ENCODE peak calls at places on chromosomes 6 and 20, in eight cellular contexts. One of them, this sample, is unnamed.

GRCh38 chr20:42179768-42180167 is 561.6 kb upstream of the CHD6 start:
- DNase-seq in hepatocyte: peak
- DNase-seq in IMR-90: no peak
- DNase-seq in uterus: no peak
- DNase-seq in lung: no peak
- DNase-seq in left ventricle myocardium inferior: no peak
- DNase-seq in tibial artery: no peak
- DNase-seq in astrocyte: no peak
- DNase-seq in this sample: no peak

GRCh38 chr20:3222635-3223600 is 13.6 kb downstream of the ITPA start:
- DNase-seq in IMR-90: no peak
- DNase-seq in astrocyte: no peak
- DNase-seq in left ventricle myocardium inferior: peak
- DNase-seq in lung: no peak
- DNase-seq in uterus: no peak
- DNase-seq in tibial artery: no peak
- DNase-seq in hepatocyte: peak
- DNase-seq in this sample: no peak

GRCh38 chr6:170135041-170135440 is 155.8 kb downstream of the DLL1 start:
- DNase-seq in lung: no peak
- DNase-seq in astrocyte: no peak
- DNase-seq in left ventricle myocardium inferior: no peak
- DNase-seq in uterus: peak
- DNase-seq in IMR-90: no peak
- DNase-seq in tibial artery: peak
- DNase-seq in hepatocyte: no peak
- DNase-seq in this sample: no peak

GRCh38 chr20:22716824-22717351 is 132.5 kb upstream of the FOXA2 start:
- DNase-seq in tibial artery: no peak
- DNase-seq in astrocyte: no peak
- DNase-seq in lung: peak
- DNase-seq in hepatocyte: no peak
- DNase-seq in left ventricle myocardium inferior: no peak
- DNase-seq in IMR-90: peak
- DNase-seq in uterus: no peak
- DNase-seq in this sample: no peak

GRCh38 chr20:22390543-22390903 is 193.8 kb downstream of the FOXA2 start:
- DNase-seq in IMR-90: no peak
- DNase-seq in astrocyte: no peak
- DNase-seq in lung: no peak
- DNase-seq in uterus: no peak
- DNase-seq in hepatocyte: no peak
- DNase-seq in left ventricle myocardium inferior: no peak
- DNase-seq in tibial artery: no peak
- DNase-seq in this sample: no peak

GRCh38 chr6:41175084-41175483 is 12.2 kb upstream of the TREM2 start:
- DNase-seq in astrocyte: no peak
- DNase-seq in lung: no peak
- DNase-seq in tibial artery: no peak
- DNase-seq in IMR-90: no peak
- DNase-seq in hepatocyte: no peak
- DNase-seq in uterus: no peak
- DNase-seq in left ventricle myocardium inferior: no peak
- DNase-seq in this sample: no peak

GRCh38 chr6:144305567-144305966 is 20.4 kb downstream of the UTRN start:
- DNase-seq in hepatocyte: no peak
- DNase-seq in tibial artery: no peak
- DNase-seq in IMR-90: no peak
- DNase-seq in astrocyte: no peak
- DNase-seq in lung: peak
- DNase-seq in left ventricle myocardium inferior: no peak
- DNase-seq in uterus: no peak
- DNase-seq in this sample: no peak

GRCh38 chr6:11851405-11851804 is 72.8 kb upstream of the ADTRP start:
- DNase-seq in lung: no peak
- DNase-seq in left ventricle myocardium inferior: no peak
- DNase-seq in tibial artery: no peak
- DNase-seq in IMR-90: peak
- DNase-seq in hepatocyte: no peak
- DNase-seq in astrocyte: peak
- DNase-seq in uterus: no peak
- DNase-seq in this sample: no peak

GRCh38 chr20:10540636-10541493 is 105.8 kb downstream of the SLX4IP start:
- DNase-seq in hepatocyte: peak
- DNase-seq in IMR-90: peak
- DNase-seq in astrocyte: peak
- DNase-seq in left ventricle myocardium inferior: no peak
- DNase-seq in uterus: no peak
- DNase-seq in tibial artery: no peak
- DNase-seq in lung: no peak
- DNase-seq in this sample: no peak

GRCh38 chr6:39076993-39077535 is 28.5 kb downstream of the GLP1R start:
- DNase-seq in uterus: no peak
- DNase-seq in lung: no peak
- DNase-seq in hepatocyte: no peak
- DNase-seq in astrocyte: no peak
- DNase-seq in tibial artery: no peak
- DNase-seq in IMR-90: no peak
- DNase-seq in left ventricle myocardium inferior: no peak
- DNase-seq in this sample: no peak

GRCh38 chr6:147065786-147066185 is 138.4 kb upstream of the STXBP5 start:
- DNase-seq in astrocyte: no peak
- DNase-seq in lung: no peak
- DNase-seq in tibial artery: no peak
- DNase-seq in hepatocyte: no peak
- DNase-seq in uterus: no peak
- DNase-seq in left ventricle myocardium inferior: no peak
- DNase-seq in IMR-90: no peak
- DNase-seq in this sample: no peak

GRCh38 chr6:501891-502601 is 110.5 kb downstream of the IRF4 start:
- DNase-seq in lung: no peak
- DNase-seq in astrocyte: no peak
- DNase-seq in IMR-90: no peak
- DNase-seq in left ventricle myocardium inferior: no peak
- DNase-seq in uterus: no peak
- DNase-seq in hepatocyte: no peak
- DNase-seq in tibial artery: no peak
- DNase-seq in this sample: no peak

GRCh38 chr6:16723833-16724232 is 37.4 kb downstream of the ATXN1 start:
- DNase-seq in astrocyte: peak
- DNase-seq in IMR-90: peak
- DNase-seq in uterus: no peak
- DNase-seq in lung: no peak
- DNase-seq in tibial artery: no peak
- DNase-seq in hepatocyte: peak
- DNase-seq in left ventricle myocardium inferior: no peak
- DNase-seq in this sample: no peak

GRCh38 chr6:51495016-51495805 is 592.2 kb downstream of the PKHD1 start:
- DNase-seq in IMR-90: no peak
- DNase-seq in astrocyte: no peak
- DNase-seq in lung: no peak
- DNase-seq in tibial artery: no peak
- DNase-seq in uterus: no peak
- DNase-seq in left ventricle myocardium inferior: no peak
- DNase-seq in hepatocyte: no peak
- DNase-seq in this sample: no peak

GRCh38 chr20:63365601-63366509 is 4.7 kb upstream of the CHRNA4 start:
- DNase-seq in lung: no peak
- DNase-seq in left ventricle myocardium inferior: no peak
- DNase-seq in astrocyte: no peak
- DNase-seq in uterus: no peak
- DNase-seq in hepatocyte: no peak
- DNase-seq in tibial artery: no peak
- DNase-seq in IMR-90: no peak
- DNase-seq in this sample: no peak

GRCh38 chr20:63369024-63369530 is 7.9 kb upstream of the CHRNA4 start:
- DNase-seq in astrocyte: no peak
- DNase-seq in uterus: no peak
- DNase-seq in tibial artery: no peak
- DNase-seq in hepatocyte: no peak
- DNase-seq in lung: no peak
- DNase-seq in left ventricle myocardium inferior: no peak
- DNase-seq in IMR-90: no peak
- DNase-seq in this sample: no peak

GRCh38 chr20:63366658-63367360 is 5.7 kb upstream of the CHRNA4 start:
- DNase-seq in tibial artery: no peak
- DNase-seq in left ventricle myocardium inferior: no peak
- DNase-seq in lung: no peak
- DNase-seq in hepatocyte: no peak
- DNase-seq in astrocyte: no peak
- DNase-seq in IMR-90: no peak
- DNase-seq in uterus: no peak
- DNase-seq in this sample: no peak

GRCh38 chr20:63368151-63368550 is 7.0 kb upstream of the CHRNA4 start:
- DNase-seq in tibial artery: no peak
- DNase-seq in lung: no peak
- DNase-seq in left ventricle myocardium inferior: no peak
- DNase-seq in uterus: no peak
- DNase-seq in astrocyte: no peak
- DNase-seq in IMR-90: no peak
- DNase-seq in hepatocyte: no peak
- DNase-seq in this sample: no peak

GRCh38 chr20:63367446-63368055 is 6.4 kb upstream of the CHRNA4 start:
- DNase-seq in IMR-90: no peak
- DNase-seq in hepatocyte: no peak
- DNase-seq in lung: no peak
- DNase-seq in astrocyte: no peak
- DNase-seq in tibial artery: no peak
- DNase-seq in left ventricle myocardium inferior: no peak
- DNase-seq in uterus: no peak
- DNase-seq in this sample: no peak
- H3K27ac ChIP-seq in IMR-90: no peak
- H3K27ac ChIP-seq in hepatocyte: no peak
- H3K27ac ChIP-seq in lung: no peak
- H3K27ac ChIP-seq in astrocyte: no peak
- H3K27ac ChIP-seq in tibial artery: no peak
- H3K27ac ChIP-seq in left ventricle myocardium inferior: no peak
- H3K27ac ChIP-seq in uterus: no peak
- H3K27ac ChIP-seq in this sample: no peak

GRCh38 chr20:19254956-19255355 is 42.5 kb downstream of the SLC24A3 start:
- DNase-seq in lung: no peak
- DNase-seq in astrocyte: no peak
- DNase-seq in uterus: no peak
- DNase-seq in left ventricle myocardium inferior: no peak
- DNase-seq in tibial artery: no peak
- DNase-seq in IMR-90: no peak
- DNase-seq in hepatocyte: no peak
- DNase-seq in this sample: no peak
- H3K27ac ChIP-seq in lung: no peak
- H3K27ac ChIP-seq in astrocyte: no peak
- H3K27ac ChIP-seq in uterus: peak
- H3K27ac ChIP-seq in left ventricle myocardium inferior: no peak
- H3K27ac ChIP-seq in tibial artery: no peak
- H3K27ac ChIP-seq in IMR-90: no peak
- H3K27ac ChIP-seq in hepatocyte: no peak
- H3K27ac ChIP-seq in this sample: no peak

GRCh38 chr6:24980507-24981384 is 45.0 kb upstream of the RIPOR2 start:
- DNase-seq in left ventricle myocardium inferior: no peak
- DNase-seq in IMR-90: no peak
- DNase-seq in uterus: no peak
- DNase-seq in astrocyte: peak
- DNase-seq in lung: no peak
- DNase-seq in hepatocyte: no peak
- DNase-seq in tibial artery: no peak
- DNase-seq in this sample: no peak
- H3K27ac ChIP-seq in left ventricle myocardium inferior: no peak
- H3K27ac ChIP-seq in IMR-90: no peak
- H3K27ac ChIP-seq in uterus: peak
- H3K27ac ChIP-seq in astrocyte: peak
- H3K27ac ChIP-seq in lung: peak
- H3K27ac ChIP-seq in hepatocyte: peak
- H3K27ac ChIP-seq in tibial artery: no peak
- H3K27ac ChIP-seq in this sample: no peak

GRCh38 chr6:46062312-46062711 is 46.7 kb upstream of the CLIC5 start:
- DNase-seq in tibial artery: no peak
- DNase-seq in uterus: no peak
- DNase-seq in IMR-90: no peak
- DNase-seq in hepatocyte: peak
- DNase-seq in lung: peak
- DNase-seq in left ventricle myocardium inferior: no peak
- DNase-seq in astrocyte: peak
- DNase-seq in this sample: no peak
- H3K27ac ChIP-seq in tibial artery: no peak
- H3K27ac ChIP-seq in uterus: no peak
- H3K27ac ChIP-seq in IMR-90: no peak
- H3K27ac ChIP-seq in hepatocyte: peak
- H3K27ac ChIP-seq in lung: peak
- H3K27ac ChIP-seq in left ventricle myocardium inferior: no peak
- H3K27ac ChIP-seq in astrocyte: no peak
- H3K27ac ChIP-seq in this sample: no peak

GRCh38 chr20:13784893-13785715 is at the start of the genes ESF1 and NDUFAF5:
- DNase-seq in uterus: peak
- DNase-seq in hepatocyte: peak
- DNase-seq in astrocyte: peak
- DNase-seq in lung: peak
- DNase-seq in tibial artery: peak
- DNase-seq in left ventricle myocardium inferior: peak
- DNase-seq in IMR-90: peak
- DNase-seq in this sample: peak

GRCh38 chr20:13788167-13788834 is 3.5 kb downstream of the NDUFAF5 start:
- DNase-seq in tibial artery: peak
- DNase-seq in astrocyte: peak
- DNase-seq in uterus: peak
- DNase-seq in hepatocyte: peak
- DNase-seq in lung: no peak
- DNase-seq in IMR-90: peak
- DNase-seq in left ventricle myocardium inferior: no peak
- DNase-seq in this sample: no peak

GRCh38 chr20:13783528-13783927 is 1.2 kb downstream of the ESF1 start:
- DNase-seq in hepatocyte: no peak
- DNase-seq in tibial artery: no peak
- DNase-seq in IMR-90: no peak
- DNase-seq in astrocyte: no peak
- DNase-seq in left ventricle myocardium inferior: no peak
- DNase-seq in uterus: no peak
- DNase-seq in lung: no peak
- DNase-seq in this sample: no peak

GRCh38 chr20:13786143-13786828 is 1.5 kb downstream of the NDUFAF5 start:
- DNase-seq in tibial artery: no peak
- DNase-seq in IMR-90: no peak
- DNase-seq in astrocyte: no peak
- DNase-seq in left ventricle myocardium inferior: no peak
- DNase-seq in hepatocyte: no peak
- DNase-seq in uterus: no peak
- DNase-seq in lung: no peak
- DNase-seq in this sample: no peak

DNA sequence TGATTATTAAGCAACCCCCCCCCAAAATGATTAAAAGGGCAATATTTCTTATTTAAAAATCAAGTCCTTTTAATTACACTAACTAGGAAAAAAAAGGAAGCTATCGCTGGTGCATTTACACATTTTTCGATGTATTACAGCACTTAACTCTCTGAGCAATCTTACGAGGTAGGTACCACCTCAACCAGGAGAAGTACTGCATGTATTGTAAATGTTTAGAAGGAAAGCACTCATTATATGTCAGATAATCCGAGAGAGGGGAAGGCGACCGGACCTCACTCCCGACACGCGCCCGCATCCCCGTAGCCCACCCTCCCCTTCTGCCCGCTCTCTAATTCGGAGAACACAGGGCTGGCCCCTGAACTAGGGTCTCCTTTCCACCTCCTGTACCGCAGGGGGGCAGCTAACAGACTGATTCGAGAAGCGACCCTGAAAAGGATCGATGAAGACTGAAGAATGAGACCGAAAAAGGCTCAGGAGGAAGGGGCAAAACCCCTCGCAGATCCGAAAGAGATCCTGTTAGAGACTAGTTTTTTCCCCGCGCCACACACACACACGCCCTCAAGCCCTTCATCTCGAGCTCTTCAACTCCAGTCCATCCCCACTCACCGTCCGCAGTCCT is 337 bp downstream of the ESF1 start:
- DNase-seq in tibial artery: no peak
- DNase-seq in astrocyte: no peak
- DNase-seq in lung: no peak
- DNase-seq in IMR-90: no peak
- DNase-seq in uterus: no peak
- DNase-seq in left ventricle myocardium inferior: no peak
- DNase-seq in hepatocyte: no peak
- DNase-seq in this sample: no peak
- H3K27ac ChIP-seq in tibial artery: peak
- H3K27ac ChIP-seq in astrocyte: peak
- H3K27ac ChIP-seq in lung: peak
- H3K27ac ChIP-seq in IMR-90: peak
- H3K27ac ChIP-seq in uterus: peak
- H3K27ac ChIP-seq in left ventricle myocardium inferior: peak
- H3K27ac ChIP-seq in hepatocyte: peak
- H3K27ac ChIP-seq in this sample: peak